ENCODE peak calls at places on chromosome 2, in eight cellular contexts. Y is upper lobe of right lung, E is RWPE1, W is upper lobe of left lung, B is choroid plexus epithelial cell, L is PC-3, P is neural progenitor cell, U is fibroblast of mammary gland. X is an unnamed sample.

GRCh38 chr2:227433171-227433570 is 38.8 kb upstream of the AGFG1 start:
- DNase-seq in W (no peak), L (no peak), E (no peak), B (no peak), U (no peak), Y (no peak), P (no peak), X (no peak)

GRCh38 chr2:178306351-178307073 is 112.2 kb downstream of the OSBPL6 start:
- DNase-seq in W (peak), Y (peak), U (peak), B (peak), L (peak), E (peak), P (peak), X (peak)

GRCh38 chr2:108604196-108604595 is 69.9 kb downstream of the LIMS1 start:
- DNase-seq in Y (no peak), U (no peak), B (peak), P (no peak), L (peak), W (no peak), E (no peak), X (no peak)

GRCh38 chr2:109513749-109514588 is 99.8 kb downstream of the SEPTIN10 start:
- DNase-seq in Y (no peak), W (peak), E (peak), P (no peak), U (peak), B (peak), L (peak), X (no peak)

GRCh38 chr2:47307066-47307465 is 95.9 kb upstream of the MSH2 start:
- DNase-seq in Y (no peak), E (no peak), W (no peak), B (peak), P (no peak), U (no peak), L (no peak), X (no peak)

GRCh38 chr2:71943238-71944182 is 204.2 kb downstream of the CYP26B1 start:
- DNase-seq in E (no peak), W (no peak), P (no peak), Y (peak), B (no peak), L (no peak), U (peak), X (no peak)

GRCh38 chr2:191636235-191636543 is 41.7 kb upstream of the NABP1 start:
- DNase-seq in B (peak), U (peak), Y (no peak), E (peak), L (peak), P (no peak), W (no peak), X (no peak)

GRCh38 chr2:20868377-20868776 is 45.5 kb upstream of the LDAH start:
- DNase-seq in B (no peak), W (no peak), L (no peak), E (no peak), Y (no peak), U (no peak), P (no peak), X (no peak)

GRCh38 chr2:15191801-15192200 is 369.3 kb downstream of the NBAS start:
- DNase-seq in U (no peak), Y (no peak), E (no peak), L (peak), B (no peak), W (no peak), P (no peak), X (no peak)

GRCh38 chr2:50729306-50730105 is 302.4 kb downstream of the NRXN1 start:
- DNase-seq in W (no peak), U (no peak), E (no peak), B (no peak), L (no peak), Y (no peak), P (no peak), X (no peak)

GRCh38 chr2:132609101-132609890 is 60.7 kb downstream of the LYPD1 start:
- DNase-seq in L (no peak), W (no peak), Y (no peak), P (no peak), E (no peak), B (no peak), U (no peak), X (no peak)

GRCh38 chr2:27920148-27920885 is 29.8 kb downstream of the BABAM2 start:
- DNase-seq in U (peak), B (peak), E (peak), P (no peak), W (no peak), Y (no peak), L (peak), X (no peak)

GRCh38 chr2:135245055-135245454 is 193.0 kb downstream of the RAB3GAP1 start:
- DNase-seq in P (no peak), L (peak), B (peak), W (no peak), E (peak), U (peak), Y (no peak), X (no peak)

GRCh38 chr2:183267148-183267827 is 143.0 kb downstream of the NUP35 start:
- DNase-seq in B (no peak), Y (no peak), L (no peak), E (no peak), P (no peak), W (no peak), U (no peak), X (no peak)

GRCh38 chr2:128474962-128475361 is 156.3 kb upstream of the HS6ST1 start:
- DNase-seq in W (no peak), L (no peak), B (no peak), Y (no peak), U (no peak), E (no peak), P (no peak), X (no peak)

GRCh38 chr2:16196687-16197503 is 256.5 kb downstream of the MYCN start:
- DNase-seq in L (no peak), U (no peak), Y (no peak), E (peak), W (no peak), B (no peak), P (no peak), X (no peak)
- TF ChIP-seq CTCF in L (no peak), U (no peak), Y (no peak), E (no peak), W (no peak), B (no peak), P (no peak), X (no peak)

DNA sequence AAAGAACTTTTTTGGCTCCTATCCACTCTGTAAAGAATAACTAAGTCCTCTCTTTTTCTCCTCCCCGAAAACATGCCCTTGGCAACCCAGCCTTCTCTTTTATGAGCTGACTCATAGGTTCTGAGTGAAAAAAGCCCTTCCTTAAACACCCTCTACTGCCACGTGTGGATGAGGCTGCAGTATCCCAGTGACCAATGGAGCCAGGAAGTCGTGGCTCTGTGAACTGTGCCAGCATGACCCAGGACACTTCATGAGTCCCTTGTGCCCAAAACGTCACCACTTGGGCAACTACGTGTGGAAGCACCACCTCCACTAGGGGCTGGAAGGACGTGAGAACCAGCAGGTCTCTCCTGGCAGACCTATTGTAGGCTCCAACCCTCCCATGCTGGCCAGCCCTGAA is 349.6 kb downstream of the TNS1 start:
- DNase-seq in Y (peak), U (peak), B (peak), P (no peak), W (peak), L (peak), E (peak), X (no peak)
- TF ChIP-seq CTCF in Y (no peak), U (no peak), B (peak), P (no peak), W (no peak), L (no peak), E (no peak), X (no peak)

GRCh38 chr2:181894381-181894780 is 2.9 kb downstream of the ITPRID2 start:
- DNase-seq in B (no peak), U (no peak), L (no peak), E (no peak), W (no peak), Y (no peak), P (no peak), X (no peak)

GRCh38 chr2:181895788-181896187 is 4.3 kb downstream of the ITPRID2 start:
- DNase-seq in P (no peak), U (no peak), B (no peak), L (no peak), W (no peak), E (no peak), Y (no peak), X (no peak)

GRCh38 chr2:181892795-181893435 is 1.4 kb downstream of the ITPRID2 start:
- DNase-seq in U (peak), E (no peak), B (peak), W (no peak), Y (no peak), L (peak), P (no peak), X (no peak)

GRCh38 chr2:181891258-181891965 is at the start of gene ITPRID2:
- DNase-seq in B (peak), U (peak), E (peak), P (peak), W (peak), L (peak), Y (peak), X (peak)

GRCh38 chr2:181891966-181892794 is 650 bp downstream of the ITPRID2 start:
- DNase-seq in L (peak), P (peak), E (peak), B (peak), Y (peak), U (peak), W (peak), X (peak)
- TF ChIP-seq CTCF in L (peak), P (peak), E (peak), B (no peak), Y (peak), U (peak), W (peak), X (no peak)

DNA sequence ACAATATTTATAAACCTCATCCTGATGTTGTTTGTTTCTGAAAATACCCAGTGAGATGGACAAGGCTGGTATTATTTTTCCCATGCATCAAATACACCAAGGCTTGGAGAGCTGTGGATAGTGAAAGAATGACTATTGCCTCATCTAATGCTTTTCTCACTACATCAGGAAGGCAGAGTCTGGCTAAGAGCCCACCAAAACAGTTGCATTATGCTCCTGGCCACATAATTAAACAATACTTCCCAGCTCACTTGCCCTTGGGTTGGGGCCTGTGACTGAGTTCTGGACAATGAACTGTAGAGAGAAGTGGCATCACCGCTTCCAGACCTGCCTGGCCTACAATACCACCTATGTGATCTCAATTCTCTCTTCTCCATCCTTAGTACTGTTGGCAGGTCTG is 46.4 kb upstream of the REEP1 start:
- DNase-seq in E (no peak), W (no peak), B (peak), L (no peak), U (peak), Y (no peak), P (no peak), X (no peak)
- TF ChIP-seq CTCF in E (no peak), W (no peak), B (no peak), L (no peak), U (no peak), Y (no peak), P (no peak), X (no peak)

DNA sequence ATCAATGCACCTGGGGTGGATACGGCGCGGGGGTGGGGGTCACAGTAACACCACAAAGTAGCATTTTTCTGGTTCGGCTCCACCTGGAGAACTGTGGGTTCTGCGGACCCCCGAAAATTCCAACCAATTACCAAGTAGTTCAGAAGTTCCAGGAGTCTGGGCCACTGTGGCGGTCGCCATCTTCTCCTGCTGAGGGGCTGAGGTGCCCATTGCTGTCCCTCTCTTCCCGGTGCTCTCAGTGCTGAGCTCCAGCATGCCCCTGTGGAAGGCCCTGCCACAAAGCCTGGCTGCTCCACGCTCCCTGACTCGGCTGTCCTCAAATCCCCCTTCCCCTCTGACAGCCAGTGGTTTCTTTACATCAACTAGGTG is 79.3 kb downstream of the GFPT1 start:
- DNase-seq in B (no peak), E (no peak), L (no peak), P (no peak), W (no peak), Y (no peak), U (no peak), X (no peak)
- TF ChIP-seq CTCF in B (no peak), E (no peak), L (no peak), P (no peak), W (no peak), Y (no peak), U (no peak), X (no peak)

GRCh38 chr2:203490391-203490790 is 44.7 kb downstream of the RAPH1 start:
- DNase-seq in B (no peak), W (no peak), L (no peak), Y (no peak), E (no peak), U (no peak), P (no peak), X (no peak)

GRCh38 chr2:203489531-203489930 is 45.6 kb downstream of the RAPH1 start:
- DNase-seq in P (no peak), L (no peak), W (no peak), E (no peak), U (no peak), B (no peak), Y (no peak), X (no peak)

GRCh38 chr2:203480623-203481022 is 54.5 kb downstream of the RAPH1 start:
- DNase-seq in P (no peak), W (no peak), L (no peak), U (no peak), E (no peak), Y (no peak), B (no peak), X (no peak)

DNA sequence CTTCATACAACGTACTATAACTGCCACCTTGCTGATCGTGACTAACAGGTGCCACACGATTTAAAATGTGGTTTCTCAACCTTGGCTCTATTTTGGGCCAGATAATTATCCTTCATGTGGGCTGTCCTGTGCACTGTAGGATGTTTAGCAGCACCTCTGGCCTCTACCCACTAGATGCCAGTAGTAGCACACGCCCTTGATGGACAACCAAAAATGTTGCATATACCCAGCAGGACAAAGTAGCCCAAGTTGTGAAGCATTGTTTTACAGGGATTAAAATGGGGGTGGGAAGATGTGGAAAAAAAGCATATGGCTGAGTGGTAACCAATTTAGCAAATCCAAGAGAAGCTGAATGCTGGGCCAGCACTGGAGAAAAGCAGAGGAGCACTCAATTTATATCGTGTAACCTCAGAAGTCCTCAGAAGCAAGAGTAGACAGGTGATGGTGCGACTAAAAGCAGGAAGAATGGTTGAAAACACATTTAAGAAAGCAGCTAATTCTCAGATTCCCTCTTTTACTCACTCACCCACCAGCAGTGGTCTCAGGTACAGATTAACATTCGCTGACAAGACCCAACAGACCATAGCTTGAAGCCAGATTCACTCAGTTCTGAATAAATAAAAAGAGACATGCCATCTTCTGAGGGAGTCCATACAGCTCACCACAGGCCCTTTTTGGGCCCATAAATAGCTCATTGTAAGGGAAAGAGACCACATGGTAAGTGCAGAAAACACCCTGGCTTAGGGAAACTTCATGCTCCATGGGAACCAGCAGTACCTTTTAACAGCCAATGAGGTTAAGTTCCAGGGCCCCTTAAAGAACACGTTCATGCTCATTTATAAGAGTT is 50.6 kb downstream of the RAPH1 start:
- DNase-seq in E (no peak), W (no peak), B (peak), P (peak), U (peak), L (peak), Y (no peak), X (no peak)
- TF ChIP-seq CTCF in E (peak), W (peak), B (peak), P (peak), U (peak), L (peak), Y (peak), X (no peak)

GRCh38 chr2:130884013-130884412 is 47.3 kb downstream of the ARHGEF4 start:
- DNase-seq in L (no peak), P (no peak), W (no peak), U (no peak), Y (no peak), E (no peak), B (no peak), X (no peak)
- TF ChIP-seq CTCF in L (no peak), P (no peak), W (no peak), U (no peak), Y (no peak), E (no peak), B (no peak), X (no peak)

GRCh38 chr2:196160101-196160500 is 11.3 kb downstream of the STK17B start:
- DNase-seq in U (peak), E (peak), Y (no peak), W (peak), L (peak), B (peak), P (peak), X (no peak)

GRCh38 chr2:196162586-196163180 is 8.7 kb downstream of the STK17B start:
- DNase-seq in B (no peak), L (no peak), Y (no peak), E (no peak), W (no peak), P (no peak), U (no peak), X (no peak)

GRCh38 chr2:196160966-196161365 is 10.4 kb downstream of the STK17B start:
- DNase-seq in U (no peak), E (no peak), Y (no peak), B (no peak), P (no peak), L (no peak), W (no peak), X (no peak)

GRCh38 chr2:196165016-196165415 is 6.4 kb downstream of the STK17B start:
- DNase-seq in P (no peak), E (no peak), W (no peak), L (no peak), U (no peak), B (no peak), Y (no peak), X (no peak)

GRCh38 chr2:196163285-196163684 is 8.1 kb downstream of the STK17B start:
- DNase-seq in U (no peak), L (no peak), W (no peak), E (no peak), Y (no peak), P (no peak), B (no peak), X (no peak)
- TF ChIP-seq CTCF in U (no peak), L (no peak), W (no peak), E (no peak), Y (no peak), P (no peak), B (no peak), X (peak)

DNA sequence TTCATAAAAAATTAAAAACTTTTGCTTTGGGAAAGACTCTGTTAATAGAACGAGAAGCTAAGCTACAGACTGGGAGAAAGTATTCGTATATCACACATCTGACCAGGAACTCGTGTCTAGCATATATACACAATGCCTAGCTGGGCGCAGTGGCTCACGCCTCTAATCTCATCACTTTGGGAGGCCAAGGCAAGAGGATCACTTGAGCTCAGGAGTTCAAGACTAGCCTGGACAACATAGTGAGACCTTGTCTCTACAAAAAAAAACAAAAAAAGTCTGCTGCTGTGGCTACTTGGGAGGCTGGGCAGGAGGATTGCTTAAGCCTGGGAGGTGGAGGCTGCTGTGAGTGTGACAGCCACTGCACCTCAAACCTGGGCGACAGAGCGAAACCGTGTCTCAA is 46.6 kb downstream of the EPB41L5 start:
- DNase-seq in L (no peak), W (no peak), Y (no peak), E (no peak), B (no peak), P (no peak), U (no peak), X (no peak)
- TF ChIP-seq CTCF in L (no peak), W (no peak), Y (no peak), E (no peak), B (no peak), P (no peak), U (no peak), X (no peak)

X was measured in mesothelial cell of epicardium.